ENCODE peak calls at places on chromosomes 12 and 14, in seven cellular contexts. Q, A, O, L, H, X and I are unnamed samples.

GRCh38 chr12:105561981-105562726 is 231.7 kb downstream of the C12orf75 start:
- DNase-seq in A (no peak), L (peak), Q (no peak), X (no peak), O (peak), H (peak), I (no peak)

GRCh38 chr14:22405201-22405600 is 183.8 kb downstream of the DAD1 start:
- DNase-seq in H (no peak), X (no peak), Q (no peak), O (no peak), A (no peak), L (no peak), I (no peak)

GRCh38 chr12:11779286-11779685 is 129.8 kb downstream of the ETV6 start:
- DNase-seq in A (no peak), H (no peak), X (no peak), O (no peak), Q (no peak), L (no peak), I (no peak)

GRCh38 chr12:75315518-75315917 is 14.6 kb downstream of the CAPS2 start:
- DNase-seq in Q (no peak), A (no peak), X (no peak), H (no peak), L (no peak), O (no peak), I (no peak)

GRCh38 chr14:75566321-75566720 is 12.1 kb upstream of the FLVCR2 start:
- DNase-seq in L (no peak), Q (no peak), O (no peak), A (no peak), X (no peak), H (no peak), I (peak)

GRCh38 chr12:4786795-4787194 is 66.6 kb downstream of the GALNT8 start:
- DNase-seq in H (no peak), L (no peak), Q (no peak), A (no peak), X (no peak), O (no peak), I (no peak)

GRCh38 chr14:55686713-55687112 is 106.7 kb downstream of the KTN1 start:
- DNase-seq in L (no peak), Q (no peak), A (no peak), H (no peak), X (no peak), O (no peak), I (no peak)

GRCh38 chr14:59032821-59033220 is 155.6 kb upstream of the DAAM1 start:
- DNase-seq in H (no peak), A (no peak), L (no peak), O (no peak), X (no peak), Q (no peak), I (no peak)

GRCh38 chr14:86639146-86639545 is 1109.2 kb downstream of the FLRT2 start:
- DNase-seq in X (no peak), L (no peak), A (no peak), Q (no peak), H (no peak), O (no peak), I (no peak)

GRCh38 chr12:117522559-117522958 is 161.1 kb upstream of the NOS1 start:
- DNase-seq in O (no peak), A (no peak), X (no peak), Q (no peak), L (no peak), H (no peak), I (no peak)

GRCh38 chr14:81323621-81324400 is 76.3 kb downstream of the STON2 start:
- DNase-seq in Q (no peak), O (peak), L (peak), A (no peak), X (no peak), H (peak), I (no peak)

GRCh38 chr12:62603061-62603810 is 136.6 kb downstream of the MON2 start:
- DNase-seq in L (peak), Q (peak), X (peak), A (peak), H (peak), O (peak), I (peak)